ENCODE peak calls at places on chromosome 14, in seven cellular contexts. W, D, I, M, T, L and B are unnamed samples.

GRCh38 chr14:54166049-54166950 is 209.7 kb upstream of the BMP4 start:
- DNase-seq in I (peak), D (no peak), M (no peak), W (no peak), T (peak), L (no peak), B (no peak)

GRCh38 chr14:100291305-100292075 is 14.8 kb downstream of the SLC25A29 start:
- DNase-seq in L (no peak), W (no peak), I (no peak), M (no peak), D (no peak), T (no peak), B (no peak)

GRCh38 chr14:66099931-66100330 is 386.2 kb upstream of the CCDC196 start:
- DNase-seq in M (no peak), T (no peak), I (no peak), D (peak), L (no peak), W (no peak), B (no peak)

GRCh38 chr14:100155881-100156645 is 3.4 kb downstream of the DEGS2 start:
- DNase-seq in M (no peak), W (no peak), D (no peak), I (no peak), L (no peak), T (no peak), B (no peak)

GRCh38 chr14:66119805-66120204 is 366.4 kb upstream of the CCDC196 start:
- DNase-seq in T (no peak), L (no peak), M (no peak), W (no peak), I (no peak), D (no peak), B (no peak)

GRCh38 chr14:49972199-49972671 is 79.4 kb downstream of the ARF6 start:
- DNase-seq in I (peak), M (no peak), W (peak), L (no peak), D (no peak), T (peak), B (no peak)

GRCh38 chr14:73741386-73741875 is 27.2 kb upstream of the PNMA1 start:
- DNase-seq in M (peak), L (no peak), W (no peak), T (peak), I (peak), D (peak), B (peak)

GRCh38 chr14:49946320-49947141 is 53.6 kb downstream of the ARF6 start:
- DNase-seq in M (peak), L (no peak), W (no peak), T (no peak), D (peak), I (peak), B (no peak)

GRCh38 chr14:96182546-96182945 is 22.1 kb upstream of the BDKRB2 start:
- DNase-seq in M (no peak), T (no peak), D (no peak), I (no peak), L (no peak), W (no peak), B (no peak)

GRCh38 chr14:54606631-54607133 is 39.8 kb downstream of the SAMD4A start:
- DNase-seq in L (no peak), W (no peak), D (no peak), T (no peak), M (no peak), I (no peak), B (no peak)

GRCh38 chr14:23829736-23830474 is 123.7 kb upstream of the DHRS4 start:
- DNase-seq in I (peak), D (peak), W (no peak), M (no peak), L (peak), T (peak), B (no peak)